ENCODE peak calls at places on chromosome 16, in seven cellular contexts. W is heart left ventricle, J is cardiac fibroblast, K is A549, M is HFF-Myc, C is lower lobe of right lung, U is AG10803. F is an unnamed sample.

GRCh38 chr16:15567823-15568222 is 75.1 kb downstream of the MARF1 start:
- DNase-seq in W (no peak), J (no peak), K (no peak), M (no peak), C (no peak), U (no peak), F (no peak)

GRCh38 chr16:6704306-6704705 is 628.3 kb upstream of the RBFOX1 start:
- DNase-seq in W (no peak), J (no peak), K (no peak), M (no peak), C (no peak), U (no peak), F (no peak)

GRCh38 chr16:75048051-75048450 is 49.2 kb downstream of the ZNRF1 start:
- DNase-seq in W (no peak), J (no peak), K (no peak), M (no peak), C (no peak), U (no peak), F (no peak)

GRCh38 chr16:81005644-81006471 is 827 bp downstream of the CMC2 start:
- DNase-seq in W (no peak), J (peak; percentile 41), K (no peak), M (no peak), C (no peak), U (no peak), F (peak; percentile 59)

GRCh38 chr16:66441586-66442375 is 14.7 kb downstream of the BEAN1 start:
- DNase-seq in W (no peak), J (peak; percentile 47), K (no peak), M (no peak), C (no peak), U (peak; percentile 63), F (peak; percentile 65)

GRCh38 chr16:50495673-50496072 is 52.5 kb upstream of the NKD1 start:
- DNase-seq in W (no peak), J (no peak), K (no peak), M (no peak), C (no peak), U (no peak), F (no peak)

GRCh38 chr16:57764341-57765159 is 29.0 kb downstream of the KATNB1 start:
- DNase-seq in W (no peak), J (peak; percentile 88), K (peak; percentile 86), M (peak; percentile 67), C (peak; percentile 39), U (peak; percentile 81), F (peak; percentile 88)

GRCh38 chr16:66370786-66371684 is 4.5 kb downstream of the CDH5 start:
- DNase-seq in W (no peak), J (no peak), K (no peak), M (no peak), C (no peak), U (no peak), F (no peak)

GRCh38 chr16:22900863-22901262 is 86.9 kb downstream of the HS3ST2 start:
- DNase-seq in W (no peak), J (no peak), K (no peak), M (no peak), C (no peak), U (no peak), F (no peak)

GRCh38 chr16:89318871-89319627 is 101.5 kb downstream of the ZNF778 start:
- DNase-seq in W (no peak), J (no peak), K (no peak), M (no peak), C (peak; percentile 27), U (no peak), F (no peak)

GRCh38 chr16:22948058-22948602 is 134.2 kb downstream of the HS3ST2 start:
- DNase-seq in W (no peak), J (no peak), K (no peak), M (no peak), C (no peak), U (no peak), F (no peak)

GRCh38 chr16:49675417-49675816 is 180.5 kb downstream of the ZNF423 start:
- DNase-seq in W (no peak), J (no peak), K (no peak), M (no peak), C (no peak), U (no peak), F (no peak)

DNA sequence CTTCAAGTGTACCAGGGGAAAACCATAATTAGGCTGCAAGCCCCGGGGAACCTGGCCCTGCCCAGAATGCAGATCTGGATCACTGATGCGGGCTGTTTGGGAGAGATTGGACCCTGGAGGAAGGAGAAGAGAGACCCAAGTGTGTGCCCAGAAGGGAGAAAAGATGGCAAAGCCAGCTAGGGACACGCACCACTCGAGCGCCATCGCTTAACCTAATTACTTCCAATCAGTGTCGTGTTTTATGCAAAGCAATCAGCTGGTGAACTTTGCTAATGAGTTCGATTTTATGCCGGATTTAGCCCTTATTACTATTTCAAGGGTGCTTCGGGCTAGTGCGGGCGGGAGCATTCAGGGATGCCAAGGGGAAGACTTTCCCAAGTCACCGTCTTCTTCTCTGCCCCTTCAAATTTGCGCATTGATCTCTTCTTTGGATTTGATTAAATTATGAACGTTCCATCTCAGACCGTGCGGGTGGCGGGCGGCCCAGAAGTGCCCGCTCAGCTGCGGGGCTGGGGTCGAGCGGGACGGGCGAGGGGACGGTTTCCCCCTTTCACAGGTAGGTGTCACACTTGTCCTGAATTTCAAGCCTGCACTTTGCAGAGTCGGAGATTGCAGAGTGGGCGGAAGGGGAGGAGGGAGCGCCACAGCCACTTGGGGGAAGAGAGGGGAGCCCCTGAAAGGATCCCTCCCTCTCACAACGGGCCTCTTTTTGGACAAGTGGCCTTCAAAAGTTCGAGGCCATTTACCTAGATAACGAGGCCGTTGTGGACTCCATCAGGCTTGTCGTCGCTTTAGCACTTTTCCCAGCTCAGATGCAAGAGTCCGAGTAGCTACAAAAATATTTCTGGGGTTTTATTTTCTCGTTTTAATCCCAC is 4.1 kb downstream of the IRX5 start:
- DNase-seq in W (no peak), J (no peak), K (no peak), M (no peak), C (peak; percentile 63), U (peak; percentile 56), F (peak; percentile 78)
- TF ChIP-seq CTCF in W (no peak), J (no peak), K (no peak), M (no peak), C (no peak), U (peak; percentile 40), F (peak; percentile 55)

GRCh38 chr16:371729-372521 is 1.6 kb upstream of the MRPL28 start:
- DNase-seq in W (no peak), J (no peak), K (no peak), M (no peak), C (no peak), U (no peak), F (no peak)
- TF ChIP-seq CTCF in W (no peak), J (no peak), K (no peak), M (no peak), C (no peak), U (no peak), F (no peak)

DNA sequence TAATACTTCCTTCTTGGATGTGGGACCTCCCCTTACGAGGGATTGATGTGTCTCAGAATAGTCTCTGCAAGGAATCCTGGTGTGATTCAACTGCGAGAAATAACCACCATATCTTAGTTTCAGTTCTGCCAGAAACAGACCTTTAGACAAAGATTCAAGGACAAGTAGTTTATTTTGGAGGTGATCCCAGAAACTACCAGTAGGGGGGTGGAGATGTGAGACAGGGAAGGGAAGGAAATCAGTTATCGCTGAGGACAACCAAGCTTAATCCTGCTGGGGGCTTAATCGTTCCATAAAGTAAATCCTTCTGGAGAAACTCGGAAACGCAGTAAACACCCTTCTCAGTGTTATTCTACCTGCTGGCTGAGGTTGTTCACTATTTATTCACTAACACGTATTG is 5.0 kb upstream of the SDR42E1 start:
- DNase-seq in W (no peak), J (peak; percentile 57), K (peak; percentile 36), M (no peak), C (no peak), U (peak; percentile 58), F (peak; percentile 58)
- TF ChIP-seq CTCF in W (peak; percentile 24), J (peak; percentile 47), K (peak; percentile 7), M (peak; percentile 37), C (peak; percentile 26), U (peak; percentile 47), F (peak; percentile 26)

DNA sequence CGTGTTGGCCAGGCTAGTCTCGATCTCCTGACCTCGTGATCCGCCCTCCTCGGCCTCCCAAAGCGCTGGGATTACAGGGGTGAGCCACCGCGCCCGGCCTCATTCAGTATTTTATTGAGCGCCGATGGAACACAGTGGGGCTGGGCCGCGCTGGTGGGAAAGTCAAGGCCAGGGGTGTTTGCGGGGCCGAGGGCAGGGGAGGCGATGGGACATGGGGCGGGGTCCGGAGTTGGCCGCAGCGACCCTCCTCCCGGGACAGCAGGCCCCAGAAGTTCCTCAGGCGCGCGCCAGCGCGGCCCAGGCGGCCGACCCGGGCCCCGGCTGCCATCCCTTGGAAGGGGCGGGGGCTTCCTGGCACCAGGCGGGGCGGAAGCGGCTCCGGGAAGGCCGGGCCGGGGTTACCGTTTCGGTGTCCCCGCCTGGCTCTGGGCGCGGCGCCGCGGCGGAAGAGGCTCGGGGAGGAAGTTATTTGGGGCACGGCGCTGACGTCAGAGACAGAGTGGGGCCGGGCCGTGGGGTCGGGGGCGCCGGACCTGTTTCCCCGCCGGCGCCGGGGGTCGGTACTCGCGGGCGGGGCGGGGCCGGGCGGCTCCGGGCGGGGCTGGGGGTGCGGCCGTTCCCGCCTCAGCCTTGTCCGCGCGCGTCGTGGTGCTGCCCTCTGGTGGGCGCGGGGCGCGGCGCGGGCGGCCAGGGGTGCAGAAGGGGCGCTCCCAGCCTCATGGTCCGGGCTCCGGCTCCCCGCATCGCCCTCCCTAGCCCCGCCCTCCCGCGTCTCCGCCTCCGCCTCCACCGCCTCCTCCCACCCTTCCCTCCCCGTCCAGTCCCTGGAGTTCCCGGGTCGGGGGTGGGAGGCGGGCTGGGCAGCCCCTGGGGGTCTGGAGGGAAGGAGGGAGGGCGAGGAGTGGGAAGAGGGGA is 952 bp upstream of the PRSS27 start:
- DNase-seq in W (peak; percentile 86), J (peak; percentile 78), K (peak; percentile 82), M (peak; percentile 27), C (peak; percentile 90), U (peak; percentile 78), F (peak; percentile 86)
- TF ChIP-seq CTCF in W (peak; percentile 92), J (peak; percentile 21), K (peak; percentile 92), M (peak; percentile 41), C (peak; percentile 57), U (peak; percentile 35), F (peak; percentile 78)

DNA sequence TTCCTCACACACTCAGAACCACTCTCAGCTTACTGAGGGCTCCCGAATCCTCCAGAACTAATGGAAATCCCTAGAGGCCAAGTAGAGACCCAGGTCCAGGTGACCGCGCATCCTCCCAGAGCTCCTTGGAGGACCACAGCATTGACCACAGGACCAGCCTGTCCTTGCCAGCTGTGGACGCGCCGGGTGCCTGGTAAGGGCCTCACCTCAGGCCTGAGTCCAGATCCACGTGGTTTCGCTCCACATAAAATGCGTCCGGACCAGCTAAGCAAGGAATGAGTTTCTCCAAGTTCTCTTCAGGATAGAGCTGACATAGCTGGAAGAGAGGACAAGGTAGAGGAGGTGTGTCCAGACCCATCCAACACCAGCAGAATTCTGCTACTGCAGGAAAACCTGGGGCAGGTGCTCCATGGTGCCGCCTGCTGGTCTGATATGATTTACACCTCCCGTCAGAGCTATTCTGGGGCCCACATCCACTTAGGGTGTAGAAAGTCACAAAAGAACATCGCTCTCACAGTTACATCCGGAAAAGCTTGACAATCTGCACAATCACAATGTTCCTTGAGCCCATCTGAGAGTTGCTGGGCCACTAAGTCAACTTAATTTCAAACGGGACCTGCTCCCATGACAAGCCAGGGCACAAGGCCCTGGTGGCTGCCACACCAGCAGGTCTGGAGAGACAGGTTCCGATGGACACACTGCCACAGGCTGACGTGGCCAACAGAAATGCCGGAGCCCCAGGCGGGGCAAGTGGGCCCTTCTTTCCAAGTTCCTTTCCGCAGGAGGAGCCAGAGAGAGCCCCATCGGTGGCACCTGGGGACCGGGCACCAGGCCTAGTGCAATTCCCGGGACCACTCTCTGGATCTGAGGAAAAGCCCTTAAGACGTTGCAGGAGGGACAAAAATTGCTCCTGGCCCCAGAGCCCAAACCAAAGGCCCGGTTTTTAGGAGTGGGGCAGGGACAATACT is 28.5 kb downstream of the MAP1LC3B start:
- DNase-seq in W (no peak), J (no peak), K (no peak), M (no peak), C (no peak), U (no peak), F (no peak)
- TF ChIP-seq CTCF in W (no peak), J (peak; percentile 17), K (peak; percentile 17), M (peak; percentile 21), C (no peak), U (peak; percentile 13), F (no peak)